ENCODE peak calls at places on chromosomes 6 and 20, in ten cellular contexts. G is cardiac fibroblast, Z is fibroblast of mammary gland, B is neural progenitor cell, Q is neuronal stem cell, S is coronary artery, C is fibroblast of villous mesenchyme, X is fibroblast of lung, V is BJ, L is right lobe of liver. P is an unnamed sample.

GRCh38 chr6:149028767-149029405 is 282.1 kb downstream of the UST start:
- DNase-seq in G (peak; percentile 97), Z (peak; percentile 95), B (peak; percentile 88), Q (peak; percentile 77), S (no peak), C (peak; percentile 95), X (peak; percentile 87), V (no peak), L (no peak), P (peak; percentile 94)

GRCh38 chr20:3163099-3164042 is 3.7 kb upstream of the FASTKD5 start:
- DNase-seq in G (no peak), Z (no peak), B (no peak), Q (no peak), S (no peak), C (no peak), X (no peak), V (no peak), L (no peak), P (no peak)

GRCh38 chr6:169008641-169009040 is 245.0 kb downstream of the THBS2 start:
- DNase-seq in G (peak; percentile 24), Z (peak; percentile 36), B (no peak), Q (no peak), S (no peak), C (no peak), X (peak; percentile 10), V (no peak), L (no peak), P (no peak)

GRCh38 chr6:28794175-28795002 is 129.4 kb downstream of the TRIM27 start:
- DNase-seq in G (peak; percentile 72), Z (peak; percentile 71), B (peak; percentile 87), Q (no peak), S (no peak), C (peak; percentile 45), X (peak; percentile 44), V (no peak), L (no peak), P (peak; percentile 62)

GRCh38 chr6:13711384-13711725 is 280 bp downstream of the RANBP9 start:
- DNase-seq in G (no peak), Z (no peak), B (no peak), Q (no peak), S (peak; percentile 79), C (peak; percentile 59), X (peak; percentile 65), V (no peak), L (no peak), P (no peak)

GRCh38 chr20:62242196-62242595 is 3.9 kb downstream of the OSBPL2 start:
- DNase-seq in G (no peak), Z (no peak), B (no peak), Q (no peak), S (no peak), C (no peak), X (no peak), V (no peak), L (no peak), P (no peak)

GRCh38 chr20:41501376-41501775 is 116.8 kb downstream of the CHD6 start:
- DNase-seq in G (no peak), Z (no peak), B (no peak), Q (no peak), S (no peak), C (peak; percentile 34), X (no peak), V (no peak), L (no peak), P (no peak)

GRCh38 chr6:142760152-142760551 is 184.8 kb downstream of the HIVEP2 start:
- DNase-seq in G (peak; percentile 86), Z (peak; percentile 75), B (no peak), Q (no peak), S (no peak), C (no peak), X (peak; percentile 77), V (no peak), L (no peak), P (peak; percentile 69)

GRCh38 chr20:20780127-20780822 is 67.8 kb upstream of the RALGAPA2 start:
- DNase-seq in G (peak; percentile 6), Z (peak; percentile 25), B (no peak), Q (no peak), S (peak; percentile 82), C (peak; percentile 3), X (no peak), V (no peak), L (peak; percentile 94), P (no peak)

GRCh38 chr20:208937-209566 is 18.0 kb upstream of the DEFB129 start:
- DNase-seq in G (peak; percentile 84), Z (peak; percentile 81), B (peak; percentile 53), Q (no peak), S (no peak), C (peak; percentile 76), X (peak; percentile 67), V (peak; percentile 11), L (no peak), P (peak; percentile 81)

GRCh38 chr6:152595507-152595906 is 41.7 kb downstream of the SYNE1 start:
- DNase-seq in G (peak; percentile 33), Z (peak; percentile 14), B (peak; percentile 6), Q (no peak), S (no peak), C (peak; percentile 32), X (no peak), V (no peak), L (no peak), P (no peak)

GRCh38 chr6:26575494-26575939 is 21.2 kb upstream of the ABT1 start:
- DNase-seq in G (peak; percentile 88), Z (peak; percentile 66), B (peak; percentile 58), Q (no peak), S (no peak), C (no peak), X (peak; percentile 51), V (no peak), L (no peak), P (no peak)
- H3K4me3 ChIP-seq in G (no peak overlapping the region), Z (no peak overlapping the region), B (peak overlapping the region; percentile 49), Q (no peak overlapping the region), S (no peak overlapping the region), C (no peak overlapping the region), X (no peak overlapping the region), V (no peak overlapping the region), L (no peak overlapping the region), P (no peak overlapping the region)

GRCh38 chr20:33716498-33716897 is 3.6 kb downstream of the PXMP4 start:
- DNase-seq in G (no peak), Z (no peak), B (no peak), Q (no peak), S (no peak), C (no peak), X (no peak), V (no peak), L (no peak), P (no peak)

GRCh38 chr20:33724439-33725094 is 4.5 kb upstream of the PXMP4 start:
- DNase-seq in G (peak; percentile 42), Z (peak; percentile 18), B (no peak), Q (no peak), S (no peak), C (peak; percentile 21), X (no peak), V (no peak), L (no peak), P (no peak)

GRCh38 chr20:33719989-33720709 is at the start of gene PXMP4:
- DNase-seq in G (peak; percentile 100), Z (peak; percentile 99), B (peak; percentile 94), Q (peak; percentile 72), S (peak; percentile 97), C (peak; percentile 98), X (peak; percentile 99), V (peak; percentile 96), L (peak; percentile 89), P (peak; percentile 97)

GRCh38 chr20:33721391-33722140 is 1.5 kb upstream of the PXMP4 start:
- DNase-seq in G (no peak), Z (no peak), B (no peak), Q (no peak), S (no peak), C (no peak), X (no peak), V (no peak), L (no peak), P (no peak)

GRCh38 chr20:33719277-33719988 is 677 bp downstream of the PXMP4 start:
- DNase-seq in G (peak; percentile 6), Z (peak; percentile 22), B (no peak), Q (no peak), S (no peak), C (no peak), X (no peak), V (no peak), L (no peak), P (no peak)
- H3K4me3 ChIP-seq in G (peak overlapping the region; percentile 97), Z (peak overlapping the region; percentile 89), B (peak overlapping the region; percentile 57), Q (no peak overlapping the region), S (peak overlapping the region; percentile 93), C (peak overlapping the region; percentile 80), X (peak overlapping the region; percentile 71), V (peak overlapping the region; percentile 78), L (peak overlapping the region; percentile 81), P (peak overlapping the region; percentile 77)

GRCh38 chr6:106104941-106105340 is 18.8 kb downstream of the PRDM1 start:
- DNase-seq in G (no peak), Z (no peak), B (no peak), Q (no peak), S (no peak), C (no peak), X (no peak), V (no peak), L (no peak), P (no peak)

GRCh38 chr6:106102967-106103727 is 17.0 kb downstream of the PRDM1 start:
- DNase-seq in G (no peak), Z (no peak), B (no peak), Q (no peak), S (no peak), C (no peak), X (no peak), V (no peak), L (no peak), P (no peak)

GRCh38 chr6:106104476-106104875 is 18.3 kb downstream of the PRDM1 start:
- DNase-seq in G (no peak), Z (no peak), B (no peak), Q (no peak), S (no peak), C (no peak), X (no peak), V (no peak), L (no peak), P (no peak)

GRCh38 chr6:106102034-106102433 is 15.9 kb downstream of the PRDM1 start:
- DNase-seq in G (no peak), Z (no peak), B (no peak), Q (no peak), S (no peak), C (no peak), X (no peak), V (no peak), L (no peak), P (no peak)

DNA sequence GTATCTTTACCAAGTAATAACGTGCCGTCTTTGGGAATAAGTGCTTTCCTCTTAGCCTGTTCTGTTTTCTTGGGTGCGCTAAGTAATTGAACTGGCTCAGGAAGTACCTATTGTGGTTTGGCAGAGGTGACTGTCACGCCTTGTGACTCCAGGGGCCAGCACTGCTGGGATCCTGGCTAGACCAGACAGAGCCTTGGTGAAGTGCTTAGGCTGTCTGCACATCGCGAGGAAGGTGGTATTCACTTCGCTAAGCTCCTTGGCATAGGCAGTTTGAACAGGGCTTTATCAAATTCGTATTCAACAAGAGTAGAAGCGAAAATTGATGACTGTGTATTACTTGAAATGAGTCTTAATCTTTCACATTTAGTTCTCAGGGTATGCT is 17.6 kb downstream of the PRDM1 start:
- DNase-seq in G (no peak), Z (no peak), B (no peak), Q (no peak), S (no peak), C (no peak), X (no peak), V (no peak), L (no peak), P (no peak)
- H3K4me3 ChIP-seq in G (no peak overlapping the region), Z (no peak overlapping the region), B (no peak overlapping the region), Q (no peak overlapping the region), S (peak overlapping the region; percentile 41), C (peak overlapping the region; percentile 13), X (peak overlapping the region; percentile 38), V (no peak overlapping the region), L (no peak overlapping the region), P (no peak overlapping the region)

GRCh38 chr6:100595456-100595855 is 130.7 kb upstream of the SIM1 start:
- DNase-seq in G (no peak), Z (no peak), B (no peak), Q (no peak), S (no peak), C (no peak), X (no peak), V (no peak), L (no peak), P (no peak)
- H3K4me3 ChIP-seq in G (no peak overlapping the region), Z (no peak overlapping the region), B (no peak overlapping the region), Q (no peak overlapping the region), S (no peak overlapping the region), C (no peak overlapping the region), X (no peak overlapping the region), V (no peak overlapping the region), L (no peak overlapping the region), P (no peak overlapping the region)

P was measured in foreskin fibroblast.